ENCODE peak calls at places on chromosomes 7 and 10, in eight cellular contexts. One of them, this sample, is unnamed.

GRCh38 chr7:139602143-139602722 is 78.7 kb downstream of the CLEC2L start:
- DNase-seq in mucosa of descending colon: no peak
- DNase-seq in stimulated activated CD8-positive, alpha-beta memory T cell treated with anti-CD3 and anti-CD28 coated beads, Interleukin-2, amount 100 ng/mL, for 1 hour: no peak
- DNase-seq in activated effector memory CD4-positive, alpha-beta T cell treated with Interleukin-2 at 50 U/mL for 16 hours: no peak
- DNase-seq in mesenchymal stem cell: peak
- DNase-seq in substantia nigra: no peak
- DNase-seq in KG1: no peak
- DNase-seq in activated CD4-positive, alpha-beta T cell treated with anti-CD3 and anti-CD28 coated beads, Interleukin-2, amount 10 ng/mL, durations not matched to agents 7 days and 5 days: peak
- DNase-seq in this sample: no peak

GRCh38 chr10:109933984-109934565 is 10.8 kb upstream of the XPNPEP1 start:
- DNase-seq in activated CD4-positive, alpha-beta T cell treated with anti-CD3 and anti-CD28 coated beads, Interleukin-2, amount 10 ng/mL, durations not matched to agents 7 days and 5 days: peak
- DNase-seq in mucosa of descending colon: no peak
- DNase-seq in substantia nigra: no peak
- DNase-seq in KG1: peak
- DNase-seq in stimulated activated CD8-positive, alpha-beta memory T cell treated with anti-CD3 and anti-CD28 coated beads, Interleukin-2, amount 100 ng/mL, for 1 hour: peak
- DNase-seq in activated effector memory CD4-positive, alpha-beta T cell treated with Interleukin-2 at 50 U/mL for 16 hours: peak
- DNase-seq in mesenchymal stem cell: peak
- DNase-seq in this sample: peak

GRCh38 chr10:13739178-13739577 is 152.4 kb downstream of the PRPF18 start:
- DNase-seq in stimulated activated CD8-positive, alpha-beta memory T cell treated with anti-CD3 and anti-CD28 coated beads, Interleukin-2, amount 100 ng/mL, for 1 hour: no peak
- DNase-seq in activated effector memory CD4-positive, alpha-beta T cell treated with Interleukin-2 at 50 U/mL for 16 hours: no peak
- DNase-seq in mesenchymal stem cell: no peak
- DNase-seq in substantia nigra: no peak
- DNase-seq in activated CD4-positive, alpha-beta T cell treated with anti-CD3 and anti-CD28 coated beads, Interleukin-2, amount 10 ng/mL, durations not matched to agents 7 days and 5 days: no peak
- DNase-seq in KG1: no peak
- DNase-seq in mucosa of descending colon: no peak
- DNase-seq in this sample: peak

GRCh38 chr10:88793747-88794299 is 8.7 kb upstream of the LIPM start:
- DNase-seq in substantia nigra: no peak
- DNase-seq in stimulated activated CD8-positive, alpha-beta memory T cell treated with anti-CD3 and anti-CD28 coated beads, Interleukin-2, amount 100 ng/mL, for 1 hour: no peak
- DNase-seq in activated CD4-positive, alpha-beta T cell treated with anti-CD3 and anti-CD28 coated beads, Interleukin-2, amount 10 ng/mL, durations not matched to agents 7 days and 5 days: no peak
- DNase-seq in mesenchymal stem cell: peak
- DNase-seq in mucosa of descending colon: no peak
- DNase-seq in activated effector memory CD4-positive, alpha-beta T cell treated with Interleukin-2 at 50 U/mL for 16 hours: no peak
- DNase-seq in KG1: no peak
- DNase-seq in this sample: no peak

GRCh38 chr7:137987563-137987962 is 14.3 kb downstream of the CREB3L2 start:
- DNase-seq in KG1: no peak
- DNase-seq in activated effector memory CD4-positive, alpha-beta T cell treated with Interleukin-2 at 50 U/mL for 16 hours: no peak
- DNase-seq in activated CD4-positive, alpha-beta T cell treated with anti-CD3 and anti-CD28 coated beads, Interleukin-2, amount 10 ng/mL, durations not matched to agents 7 days and 5 days: no peak
- DNase-seq in mesenchymal stem cell: no peak
- DNase-seq in substantia nigra: no peak
- DNase-seq in mucosa of descending colon: no peak
- DNase-seq in stimulated activated CD8-positive, alpha-beta memory T cell treated with anti-CD3 and anti-CD28 coated beads, Interleukin-2, amount 100 ng/mL, for 1 hour: no peak
- DNase-seq in this sample: no peak

GRCh38 chr10:11178606-11179221 is 161.0 kb downstream of the CELF2 start:
- DNase-seq in activated CD4-positive, alpha-beta T cell treated with anti-CD3 and anti-CD28 coated beads, Interleukin-2, amount 10 ng/mL, durations not matched to agents 7 days and 5 days: peak
- DNase-seq in stimulated activated CD8-positive, alpha-beta memory T cell treated with anti-CD3 and anti-CD28 coated beads, Interleukin-2, amount 100 ng/mL, for 1 hour: peak
- DNase-seq in substantia nigra: no peak
- DNase-seq in mesenchymal stem cell: peak
- DNase-seq in mucosa of descending colon: peak
- DNase-seq in KG1: no peak
- DNase-seq in activated effector memory CD4-positive, alpha-beta T cell treated with Interleukin-2 at 50 U/mL for 16 hours: peak
- DNase-seq in this sample: peak

GRCh38 chr10:104103956-104104355 is 18.0 kb upstream of the SFR1 start:
- DNase-seq in mucosa of descending colon: no peak
- DNase-seq in activated CD4-positive, alpha-beta T cell treated with anti-CD3 and anti-CD28 coated beads, Interleukin-2, amount 10 ng/mL, durations not matched to agents 7 days and 5 days: no peak
- DNase-seq in mesenchymal stem cell: no peak
- DNase-seq in stimulated activated CD8-positive, alpha-beta memory T cell treated with anti-CD3 and anti-CD28 coated beads, Interleukin-2, amount 100 ng/mL, for 1 hour: no peak
- DNase-seq in KG1: no peak
- DNase-seq in substantia nigra: no peak
- DNase-seq in activated effector memory CD4-positive, alpha-beta T cell treated with Interleukin-2 at 50 U/mL for 16 hours: no peak
- DNase-seq in this sample: no peak

GRCh38 chr10:71865561-71866041 is 14.6 kb upstream of the PSAP start:
- DNase-seq in substantia nigra: no peak
- DNase-seq in activated CD4-positive, alpha-beta T cell treated with anti-CD3 and anti-CD28 coated beads, Interleukin-2, amount 10 ng/mL, durations not matched to agents 7 days and 5 days: no peak
- DNase-seq in KG1: no peak
- DNase-seq in mucosa of descending colon: no peak
- DNase-seq in stimulated activated CD8-positive, alpha-beta memory T cell treated with anti-CD3 and anti-CD28 coated beads, Interleukin-2, amount 100 ng/mL, for 1 hour: no peak
- DNase-seq in mesenchymal stem cell: no peak
- DNase-seq in activated effector memory CD4-positive, alpha-beta T cell treated with Interleukin-2 at 50 U/mL for 16 hours: no peak
- DNase-seq in this sample: no peak

GRCh38 chr7:16688249-16688648 is 42.3 kb downstream of the BZW2 start:
- DNase-seq in KG1: no peak
- DNase-seq in stimulated activated CD8-positive, alpha-beta memory T cell treated with anti-CD3 and anti-CD28 coated beads, Interleukin-2, amount 100 ng/mL, for 1 hour: no peak
- DNase-seq in mesenchymal stem cell: no peak
- DNase-seq in mucosa of descending colon: no peak
- DNase-seq in activated effector memory CD4-positive, alpha-beta T cell treated with Interleukin-2 at 50 U/mL for 16 hours: no peak
- DNase-seq in substantia nigra: no peak
- DNase-seq in activated CD4-positive, alpha-beta T cell treated with anti-CD3 and anti-CD28 coated beads, Interleukin-2, amount 10 ng/mL, durations not matched to agents 7 days and 5 days: no peak
- DNase-seq in this sample: no peak

GRCh38 chr10:133307776-133308430 is 769 bp downstream of the TUBGCP2 start:
- DNase-seq in mesenchymal stem cell: peak
- DNase-seq in substantia nigra: no peak
- DNase-seq in KG1: peak
- DNase-seq in mucosa of descending colon: peak
- DNase-seq in activated CD4-positive, alpha-beta T cell treated with anti-CD3 and anti-CD28 coated beads, Interleukin-2, amount 10 ng/mL, durations not matched to agents 7 days and 5 days: peak
- DNase-seq in stimulated activated CD8-positive, alpha-beta memory T cell treated with anti-CD3 and anti-CD28 coated beads, Interleukin-2, amount 100 ng/mL, for 1 hour: peak
- DNase-seq in activated effector memory CD4-positive, alpha-beta T cell treated with Interleukin-2 at 50 U/mL for 16 hours: peak
- DNase-seq in this sample: peak

GRCh38 chr10:29157321-29157720 is 131.5 kb upstream of the LYZL1 start:
- DNase-seq in mucosa of descending colon: no peak
- DNase-seq in stimulated activated CD8-positive, alpha-beta memory T cell treated with anti-CD3 and anti-CD28 coated beads, Interleukin-2, amount 100 ng/mL, for 1 hour: no peak
- DNase-seq in activated CD4-positive, alpha-beta T cell treated with anti-CD3 and anti-CD28 coated beads, Interleukin-2, amount 10 ng/mL, durations not matched to agents 7 days and 5 days: no peak
- DNase-seq in substantia nigra: peak
- DNase-seq in KG1: no peak
- DNase-seq in activated effector memory CD4-positive, alpha-beta T cell treated with Interleukin-2 at 50 U/mL for 16 hours: no peak
- DNase-seq in mesenchymal stem cell: no peak
- DNase-seq in this sample: no peak

GRCh38 chr10:31129261-31129660 is 97.6 kb upstream of the ZNF438 start:
- DNase-seq in mucosa of descending colon: peak
- DNase-seq in KG1: no peak
- DNase-seq in activated effector memory CD4-positive, alpha-beta T cell treated with Interleukin-2 at 50 U/mL for 16 hours: no peak
- DNase-seq in substantia nigra: no peak
- DNase-seq in stimulated activated CD8-positive, alpha-beta memory T cell treated with anti-CD3 and anti-CD28 coated beads, Interleukin-2, amount 100 ng/mL, for 1 hour: no peak
- DNase-seq in mesenchymal stem cell: peak
- DNase-seq in activated CD4-positive, alpha-beta T cell treated with anti-CD3 and anti-CD28 coated beads, Interleukin-2, amount 10 ng/mL, durations not matched to agents 7 days and 5 days: no peak
- DNase-seq in this sample: no peak

GRCh38 chr10:66625709-66626590 is 299.9 kb upstream of the LRRTM3 start:
- DNase-seq in substantia nigra: no peak
- DNase-seq in activated CD4-positive, alpha-beta T cell treated with anti-CD3 and anti-CD28 coated beads, Interleukin-2, amount 10 ng/mL, durations not matched to agents 7 days and 5 days: no peak
- DNase-seq in activated effector memory CD4-positive, alpha-beta T cell treated with Interleukin-2 at 50 U/mL for 16 hours: no peak
- DNase-seq in KG1: no peak
- DNase-seq in stimulated activated CD8-positive, alpha-beta memory T cell treated with anti-CD3 and anti-CD28 coated beads, Interleukin-2, amount 100 ng/mL, for 1 hour: no peak
- DNase-seq in mucosa of descending colon: no peak
- DNase-seq in mesenchymal stem cell: no peak
- DNase-seq in this sample: no peak

GRCh38 chr7:20220824-20221547 is 3.8 kb upstream of the MACC1 start:
- DNase-seq in mucosa of descending colon: no peak
- DNase-seq in substantia nigra: no peak
- DNase-seq in activated CD4-positive, alpha-beta T cell treated with anti-CD3 and anti-CD28 coated beads, Interleukin-2, amount 10 ng/mL, durations not matched to agents 7 days and 5 days: no peak
- DNase-seq in activated effector memory CD4-positive, alpha-beta T cell treated with Interleukin-2 at 50 U/mL for 16 hours: no peak
- DNase-seq in KG1: no peak
- DNase-seq in mesenchymal stem cell: peak
- DNase-seq in stimulated activated CD8-positive, alpha-beta memory T cell treated with anti-CD3 and anti-CD28 coated beads, Interleukin-2, amount 100 ng/mL, for 1 hour: no peak
- DNase-seq in this sample: no peak

GRCh38 chr10:99279626-99280111 is 44.0 kb upstream of the HPSE2 start:
- DNase-seq in mucosa of descending colon: no peak
- DNase-seq in stimulated activated CD8-positive, alpha-beta memory T cell treated with anti-CD3 and anti-CD28 coated beads, Interleukin-2, amount 100 ng/mL, for 1 hour: no peak
- DNase-seq in activated CD4-positive, alpha-beta T cell treated with anti-CD3 and anti-CD28 coated beads, Interleukin-2, amount 10 ng/mL, durations not matched to agents 7 days and 5 days: no peak
- DNase-seq in substantia nigra: no peak
- DNase-seq in activated effector memory CD4-positive, alpha-beta T cell treated with Interleukin-2 at 50 U/mL for 16 hours: no peak
- DNase-seq in mesenchymal stem cell: peak
- DNase-seq in KG1: no peak
- DNase-seq in this sample: no peak

GRCh38 chr10:73017955-73018480 is 63.4 kb upstream of the PLA2G12B start:
- DNase-seq in mucosa of descending colon: no peak
- DNase-seq in activated effector memory CD4-positive, alpha-beta T cell treated with Interleukin-2 at 50 U/mL for 16 hours: no peak
- DNase-seq in substantia nigra: no peak
- DNase-seq in KG1: no peak
- DNase-seq in stimulated activated CD8-positive, alpha-beta memory T cell treated with anti-CD3 and anti-CD28 coated beads, Interleukin-2, amount 100 ng/mL, for 1 hour: no peak
- DNase-seq in activated CD4-positive, alpha-beta T cell treated with anti-CD3 and anti-CD28 coated beads, Interleukin-2, amount 10 ng/mL, durations not matched to agents 7 days and 5 days: no peak
- DNase-seq in mesenchymal stem cell: peak
- DNase-seq in this sample: no peak

GRCh38 chr10:32459072-32459703 is 13.2 kb downstream of the CCDC7 start:
- DNase-seq in mucosa of descending colon: peak
- DNase-seq in stimulated activated CD8-positive, alpha-beta memory T cell treated with anti-CD3 and anti-CD28 coated beads, Interleukin-2, amount 100 ng/mL, for 1 hour: no peak
- DNase-seq in mesenchymal stem cell: no peak
- DNase-seq in substantia nigra: no peak
- DNase-seq in KG1: no peak
- DNase-seq in activated effector memory CD4-positive, alpha-beta T cell treated with Interleukin-2 at 50 U/mL for 16 hours: peak
- DNase-seq in activated CD4-positive, alpha-beta T cell treated with anti-CD3 and anti-CD28 coated beads, Interleukin-2, amount 10 ng/mL, durations not matched to agents 7 days and 5 days: peak
- DNase-seq in this sample: no peak

GRCh38 chr10:100356067-100357017 is 9.3 kb downstream of the SCD start:
- DNase-seq in mesenchymal stem cell: no peak
- DNase-seq in activated CD4-positive, alpha-beta T cell treated with anti-CD3 and anti-CD28 coated beads, Interleukin-2, amount 10 ng/mL, durations not matched to agents 7 days and 5 days: no peak
- DNase-seq in stimulated activated CD8-positive, alpha-beta memory T cell treated with anti-CD3 and anti-CD28 coated beads, Interleukin-2, amount 100 ng/mL, for 1 hour: no peak
- DNase-seq in mucosa of descending colon: no peak
- DNase-seq in substantia nigra: no peak
- DNase-seq in KG1: no peak
- DNase-seq in activated effector memory CD4-positive, alpha-beta T cell treated with Interleukin-2 at 50 U/mL for 16 hours: no peak
- DNase-seq in this sample: no peak

GRCh38 chr10:97713351-97713827 is at the start of gene MARVELD1:
- DNase-seq in mucosa of descending colon: peak
- DNase-seq in stimulated activated CD8-positive, alpha-beta memory T cell treated with anti-CD3 and anti-CD28 coated beads, Interleukin-2, amount 100 ng/mL, for 1 hour: no peak
- DNase-seq in substantia nigra: no peak
- DNase-seq in KG1: no peak
- DNase-seq in activated CD4-positive, alpha-beta T cell treated with anti-CD3 and anti-CD28 coated beads, Interleukin-2, amount 10 ng/mL, durations not matched to agents 7 days and 5 days: no peak
- DNase-seq in activated effector memory CD4-positive, alpha-beta T cell treated with Interleukin-2 at 50 U/mL for 16 hours: no peak
- DNase-seq in mesenchymal stem cell: peak
- DNase-seq in this sample: peak

GRCh38 chr10:12592967-12593366 is 243.6 kb downstream of the CAMK1D start:
- DNase-seq in activated CD4-positive, alpha-beta T cell treated with anti-CD3 and anti-CD28 coated beads, Interleukin-2, amount 10 ng/mL, durations not matched to agents 7 days and 5 days: no peak
- DNase-seq in mesenchymal stem cell: no peak
- DNase-seq in stimulated activated CD8-positive, alpha-beta memory T cell treated with anti-CD3 and anti-CD28 coated beads, Interleukin-2, amount 100 ng/mL, for 1 hour: no peak
- DNase-seq in KG1: no peak
- DNase-seq in mucosa of descending colon: no peak
- DNase-seq in substantia nigra: no peak
- DNase-seq in activated effector memory CD4-positive, alpha-beta T cell treated with Interleukin-2 at 50 U/mL for 16 hours: no peak
- DNase-seq in this sample: no peak

GRCh38 chr10:79444243-79445119 is 943 bp downstream of the ZCCHC24 start:
- DNase-seq in stimulated activated CD8-positive, alpha-beta memory T cell treated with anti-CD3 and anti-CD28 coated beads, Interleukin-2, amount 100 ng/mL, for 1 hour: no peak
- DNase-seq in activated CD4-positive, alpha-beta T cell treated with anti-CD3 and anti-CD28 coated beads, Interleukin-2, amount 10 ng/mL, durations not matched to agents 7 days and 5 days: peak
- DNase-seq in substantia nigra: peak
- DNase-seq in KG1: peak
- DNase-seq in mucosa of descending colon: peak
- DNase-seq in mesenchymal stem cell: peak
- DNase-seq in activated effector memory CD4-positive, alpha-beta T cell treated with Interleukin-2 at 50 U/mL for 16 hours: peak
- DNase-seq in this sample: peak

This sample was measured in GDM1.